ENCODE peak calls at places on chromosome 11, in six cellular contexts. H is LHCN-M2, D is AG20443, U is T47D, J is nucleus accumbens, B is H54. M is an unnamed sample.

GRCh38 chr11:6979365-6979764 is 40.8 kb downstream of the ZNF214 start:
- DNase-seq in H (peak; percentile 12), D (peak; percentile 16), U (no peak), J (no peak), B (no peak), M (no peak)

GRCh38 chr11:15695096-15695721 is 580.5 kb downstream of the INSC start:
- DNase-seq in H (no peak), D (no peak), U (peak; percentile 7), J (no peak), B (no peak), M (no peak)

GRCh38 chr11:67252831-67253239 is 13.4 kb upstream of the GRK2 start:
- DNase-seq in H (peak; percentile 44), D (no peak), U (peak; percentile 85), J (peak; percentile 16), B (no peak), M (peak; percentile 49)

GRCh38 chr11:3135491-3136440 is 29.3 kb downstream of the OSBPL5 start:
- DNase-seq in H (no peak), D (no peak), U (no peak), J (no peak), B (no peak), M (no peak)

GRCh38 chr11:128052912-128053641 is 534.3 kb downstream of the ETS1 start:
- DNase-seq in H (peak; percentile 64), D (peak; percentile 52), U (no peak), J (no peak), B (no peak), M (no peak)

GRCh38 chr11:8812438-8812837 is 98.6 kb upstream of the AKIP1 start:
- DNase-seq in H (peak; percentile 45), D (no peak), U (peak; percentile 9), J (no peak), B (no peak), M (peak; percentile 55)

GRCh38 chr11:65589444-65590239 is 6.0 kb downstream of the KCNK7 start:
- DNase-seq in H (no peak), D (no peak), U (no peak), J (no peak), B (no peak), M (no peak)

GRCh38 chr11:36075053-36075452 is 131.2 kb downstream of the LDLRAD3 start:
- DNase-seq in H (peak; percentile 92), D (peak; percentile 59), U (no peak), J (no peak), B (no peak), M (no peak)

GRCh38 chr11:32435511-32435946 is at the start of gene WT1:
- DNase-seq in H (no peak), D (no peak), U (peak; percentile 72), J (no peak), B (peak; percentile 65), M (peak; percentile 57)

GRCh38 chr11:87236368-87236767 is 198.6 kb downstream of the TMEM135 start:
- DNase-seq in H (no peak), D (no peak), U (no peak), J (no peak), B (no peak), M (no peak)

GRCh38 chr11:45665206-45665932 is at the start of gene CHST1:
- DNase-seq in H (no peak), D (peak; percentile 77), U (peak; percentile 72), J (peak; percentile 51), B (peak; percentile 63), M (no peak)

GRCh38 chr11:65492637-65493366 is 6.0 kb upstream of the MALAT1 start:
- DNase-seq in H (peak; percentile 88), D (peak; percentile 40), U (peak; percentile 84), J (peak; percentile 62), B (no peak), M (peak; percentile 91)

GRCh38 chr11:12808519-12808918 is 134.3 kb downstream of the TEAD1 start:
- DNase-seq in H (peak; percentile 85), D (peak; percentile 40), U (no peak), J (no peak), B (peak; percentile 33), M (no peak)

GRCh38 chr11:95849087-95849825 is 59.0 kb downstream of the CEP57 start:
- DNase-seq in H (peak; percentile 77), D (peak; percentile 66), U (peak; percentile 78), J (peak; percentile 45), B (no peak), M (peak; percentile 8)

GRCh38 chr11:103923473-103923931 is 112.9 kb upstream of the DDI1 start:
- DNase-seq in H (no peak), D (no peak), U (peak; percentile 22), J (no peak), B (no peak), M (peak; percentile 4)

GRCh38 chr11:796565-797299 is 1.3 kb downstream of the SLC25A22 start:
- DNase-seq in H (no peak), D (no peak), U (no peak), J (no peak), B (no peak), M (no peak)

GRCh38 chr11:911031-911889 is 650 bp upstream of the CHID1 start:
- DNase-seq in H (peak; percentile 56), D (peak; percentile 75), U (peak; percentile 19), J (peak; percentile 27), B (peak; percentile 56), M (no peak)

GRCh38 chr11:76008474-76008873 is 193.5 kb downstream of the UVRAG start:
- DNase-seq in H (peak; percentile 63), D (peak; percentile 27), U (no peak), J (no peak), B (no peak), M (no peak)

GRCh38 chr11:2156416-2157182 is 4.4 kb downstream of the INS start:
- DNase-seq in H (peak; percentile 51), D (peak; percentile 90), U (peak; percentile 79), J (peak; percentile 15), B (peak; percentile 91), M (peak; percentile 88)

GRCh38 chr11:118916842-118917388 is 8.8 kb downstream of the BCL9L start:
- DNase-seq in H (peak; percentile 61), D (peak; percentile 56), U (peak; percentile 91), J (no peak), B (no peak), M (no peak)

GRCh38 chr11:69475141-69475865 is 6.2 kb upstream of the LINC01488 start:
- DNase-seq in H (no peak), D (no peak), U (no peak), J (no peak), B (no peak), M (no peak)